ENCODE peak calls at places on chromosome 17, in four cellular contexts. I, O, L and D are unnamed samples.
A peak's percentile ranks its signal among the peaks of the same experiment; 100 is the strongest.

GRCh38 chr17:50176559-50177471 is 11.0 kb downstream of the SGCA start:
- DNase-seq in I (no peak), L (no peak), O (no peak), D (no peak)

GRCh38 chr17:63843387-63844292 is 1.2 kb upstream of the SMARCD2 start:
- DNase-seq in L (peak; percentile 62), I (no peak), O (peak; percentile 55), D (peak; percentile 15)

GRCh38 chr17:41835800-41836549 is at the start of gene NT5C3B:
- DNase-seq in O (peak; percentile 34), I (no peak), L (peak; percentile 46), D (peak; percentile 22)

GRCh38 chr17:37802712-37803416 is 58.0 kb upstream of the HNF1B start:
- DNase-seq in I (no peak), O (peak; percentile 23), L (peak; percentile 47), D (no peak)

GRCh38 chr17:8944748-8945147 is 20.8 kb downstream of the PIK3R5 start:
- DNase-seq in L (no peak), O (no peak), I (no peak), D (no peak)

GRCh38 chr17:17496189-17497064 is at the start of gene RASD1:
- DNase-seq in I (peak; percentile 61), O (peak; percentile 89), L (peak; percentile 90), D (peak; percentile 77)

GRCh38 chr17:68172461-68172954 is 75.3 kb upstream of the AMZ2 start:
- DNase-seq in L (peak; percentile 62), I (peak; percentile 25), O (peak; percentile 73), D (peak; percentile 65)

GRCh38 chr17:38752930-38753506 is 477 bp downstream of the PSMB3 start:
- DNase-seq in L (no peak), I (no peak), O (no peak), D (no peak)

GRCh38 chr17:48129981-48130380 is 22.4 kb downstream of the SNX11 start:
- DNase-seq in I (no peak), O (no peak), L (no peak), D (no peak)

GRCh38 chr17:80025140-80025539 is 10.5 kb downstream of the TBC1D16 start:
- DNase-seq in L (no peak), O (no peak), I (no peak), D (no peak)

GRCh38 chr17:56171186-56171959 is 18.1 kb downstream of the ANKFN1 start:
- DNase-seq in I (no peak), L (no peak), O (no peak), D (no peak)

GRCh38 chr17:48472485-48473281 is 42.7 kb upstream of the SKAP1 start:
- DNase-seq in O (no peak), L (no peak), I (no peak), D (no peak)

GRCh38 chr17:77441130-77441920 is 300.6 kb downstream of the SEC14L1 start:
- DNase-seq in O (no peak), I (no peak), L (no peak), D (peak; percentile 61)

GRCh38 chr17:64115871-64116534 is 13.9 kb downstream of the ERN1 start:
- DNase-seq in O (no peak), L (no peak), I (no peak), D (no peak)

GRCh38 chr17:65062168-65062915 is 5.8 kb upstream of the GNA13 start:
- DNase-seq in O (no peak), L (no peak), I (no peak), D (no peak)

GRCh38 chr17:63529711-63530556 is 6.8 kb downstream of the KCNH6 start:
- DNase-seq in I (no peak), L (no peak), O (no peak), D (no peak)

GRCh38 chr17:69428252-69428980 is 13.9 kb downstream of the MAP2K6 start:
- DNase-seq in I (no peak), O (no peak), L (no peak), D (no peak)

GRCh38 chr17:17934796-17935195 is 37.4 kb downstream of the TOM1L2 start:
- DNase-seq in O (no peak), L (no peak), I (no peak), D (no peak)

GRCh38 chr17:35082073-35082657 is 18.7 kb upstream of the RFFL start:
- DNase-seq in I (no peak), L (no peak), O (no peak), D (no peak)

GRCh38 chr17:7560172-7561027 is 1.3 kb upstream of the SENP3 start:
- DNase-seq in L (peak; percentile 64), O (peak; percentile 63), I (no peak), D (no peak)

GRCh38 chr17:40312893-40313659 is 4.1 kb downstream of the RARA start:
- DNase-seq in O (peak; percentile 3), L (no peak), I (no peak), D (no peak)

GRCh38 chr17:38871247-38871991 is 1.6 kb downstream of the LASP1 start:
- DNase-seq in L (peak; percentile 85), I (peak; percentile 37), O (peak; percentile 69), D (no peak)

GRCh38 chr17:7558544-7559306 is at the start of gene TNFSF13:
- DNase-seq in I (no peak), L (peak; percentile 63), O (no peak), D (no peak)

GRCh38 chr17:78933959-78934568 is 8.9 kb upstream of the TIMP2 start:
- DNase-seq in O (peak; percentile 94), I (peak; percentile 97), L (peak; percentile 93), D (no peak)

GRCh38 chr17:80512233-80512632 is 32.4 kb upstream of the RPTOR start:
- DNase-seq in I (no peak), O (no peak), L (no peak), D (no peak)

GRCh38 chr17:36850794-36851193 is 86.5 kb upstream of the LHX1 start:
- DNase-seq in O (no peak), L (no peak), I (no peak), D (no peak)

GRCh38 chr17:30388321-30389179 is 9.8 kb downstream of the CPD start:
- DNase-seq in I (no peak), O (no peak), L (no peak), D (no peak)

GRCh38 chr17:27241346-27241946 is 52.5 kb upstream of the WSB1 start:
- DNase-seq in O (no peak), I (no peak), L (no peak), D (no peak)
- H3K9me3 ChIP-seq in O (no peaks in the 10 kb centered on the region), I (no peaks in the 10 kb centered on the region), L (no peaks in the 10 kb centered on the region), D (no peaks in the 10 kb centered on the region)

GRCh38 chr17:46044989-46045388 is 45.9 kb downstream of the STH start:
- DNase-seq in I (no peak), O (no peak), L (no peak), D (no peak)

GRCh38 chr17:46043606-46044005 is 44.6 kb downstream of the STH start:
- DNase-seq in O (no peak), L (no peak), I (no peak), D (no peak)

GRCh38 chr17:46044286-46044928 is 45.4 kb downstream of the STH start:
- DNase-seq in I (peak; percentile 49), O (peak; percentile 88), L (peak; percentile 63), D (no peak)

GRCh38 chr17:46039592-46040186 is 40.6 kb downstream of the STH start:
- DNase-seq in I (no peak), L (no peak), O (peak; percentile 44), D (no peak)

DNA sequence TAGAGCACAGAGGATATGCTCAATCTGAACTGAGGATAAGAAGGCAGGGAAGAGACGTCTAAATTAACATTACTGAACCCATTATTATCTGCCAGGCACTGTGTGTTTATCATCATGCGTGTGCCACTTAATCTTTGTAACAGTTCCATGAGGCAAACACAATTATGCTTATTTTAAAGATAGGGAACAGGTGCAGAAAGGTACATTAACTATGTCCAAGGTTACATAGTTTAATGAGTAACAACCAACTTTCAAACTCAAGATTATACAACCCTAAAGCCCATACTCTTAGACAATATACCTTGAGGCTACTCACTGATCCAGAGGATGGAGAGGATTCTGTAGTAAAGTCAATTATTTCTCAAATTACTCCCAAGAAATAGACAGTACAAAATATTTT is 43.2 kb downstream of the STH start:
- DNase-seq in O (no peak), L (no peak), I (no peak), D (no peak)
- H3K9me3 ChIP-seq in O (no peaks in the 10 kb centered on the region), L (no peaks in the 10 kb centered on the region), I (no peaks in the 10 kb centered on the region), D (no peaks in the 10 kb centered on the region)

DNA sequence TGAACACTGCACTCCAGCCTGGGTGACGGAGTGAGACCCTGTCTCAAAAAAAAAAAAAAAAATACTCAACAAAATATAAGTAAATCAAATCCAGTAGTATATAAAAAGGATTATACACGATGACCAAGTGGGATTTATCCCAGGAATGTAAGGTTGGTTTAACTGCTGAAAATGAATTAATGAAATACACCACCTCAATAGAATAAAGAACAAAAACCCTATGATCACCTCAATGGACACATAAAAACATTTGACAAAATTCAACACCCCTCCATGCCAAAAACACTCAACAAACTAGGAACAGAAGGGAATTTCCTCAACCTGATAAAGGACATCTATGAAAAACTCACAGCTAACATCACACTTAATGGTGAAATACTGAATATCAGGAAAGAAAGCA is 6.6 kb downstream of the MIS12 start:
- DNase-seq in L (no peak), I (no peak), O (no peak), D (no peak)
- H3K9me3 ChIP-seq in L (no peaks in the 10 kb centered on the region), I (no peaks in the 10 kb centered on the region), O (no peaks in the 10 kb centered on the region), D (no peaks in the 10 kb centered on the region)

GRCh38 chr17:21131090-21131616 is 4.4 kb downstream of the DHRS7B start:
- DNase-seq in O (no peak), I (no peak), L (no peak), D (no peak)

GRCh38 chr17:21129023-21129681 is 2.4 kb downstream of the DHRS7B start:
- DNase-seq in L (no peak), O (peak; percentile 36), I (no peak), D (no peak)

GRCh38 chr17:21132428-21132827 is 5.7 kb downstream of the DHRS7B start:
- DNase-seq in L (no peak), O (no peak), I (no peak), D (no peak)

DNA sequence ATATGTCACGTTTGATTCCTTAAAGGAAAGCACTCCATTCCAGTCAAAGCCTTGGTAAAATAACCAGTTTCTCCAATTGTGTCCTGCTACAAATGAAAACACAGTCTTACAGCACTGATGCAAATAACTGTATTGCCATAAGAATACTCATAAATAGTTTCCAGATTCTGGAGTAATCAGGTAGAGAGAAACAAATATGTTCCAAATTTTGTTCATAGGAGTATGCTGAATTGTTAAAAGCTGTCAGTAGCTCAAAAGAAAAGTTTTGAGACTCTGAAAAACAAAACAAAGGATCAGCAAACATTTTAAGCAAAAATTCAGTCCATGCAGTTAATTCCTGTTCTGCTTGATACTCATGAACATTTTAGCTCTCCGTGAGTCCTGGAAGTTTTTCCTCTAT is 7.8 kb downstream of the DHRS7B start:
- DNase-seq in I (no peak), L (no peak), O (no peak), D (no peak)
- H3K9me3 ChIP-seq in I (no peaks in the 10 kb centered on the region), L (no peaks in the 10 kb centered on the region), O (no peaks in the 10 kb centered on the region), D (no peaks in the 10 kb centered on the region)